ENCODE peak calls at places on chromosomes 6 and 20, in six cellular contexts. U, A, X, R, S and H are unnamed samples.

GRCh38 chr20:59190509-59190908 is 26.9 kb downstream of the ZNF831 start:
- DNase-seq in U (no peak), A (no peak), X (no peak), R (no peak), S (no peak), H (no peak)

GRCh38 chr6:153673214-153673613 is 365.8 kb upstream of the OPRM1 start:
- DNase-seq in U (no peak), A (no peak), X (no peak), R (no peak), S (no peak), H (no peak)

GRCh38 chr20:33791959-33792597 is 19.1 kb upstream of the CHMP4B start:
- DNase-seq in U (no peak), A (peak; percentile 30), X (no peak), R (peak; percentile 48), S (peak; percentile 43), H (no peak)

GRCh38 chr6:128725271-128726233 is 157.4 kb upstream of the LAMA2 start:
- DNase-seq in U (peak; percentile 28), A (no peak), X (no peak), R (peak; percentile 53), S (peak; percentile 28), H (no peak)

GRCh38 chr6:140045116-140045515 is 670.7 kb upstream of the CITED2 start:
- DNase-seq in U (no peak), A (no peak), X (no peak), R (no peak), S (no peak), H (no peak)

GRCh38 chr6:54192993-54193392 is 81.8 kb downstream of the MLIP start:
- DNase-seq in U (no peak), A (no peak), X (no peak), R (no peak), S (no peak), H (no peak)

GRCh38 chr20:50501970-50502745 is 8.0 kb upstream of the PTPN1 start:
- DNase-seq in U (peak; percentile 38), A (no peak), X (no peak), R (no peak), S (no peak), H (no peak)

GRCh38 chr6:20916081-20916480 is 381.8 kb downstream of the CDKAL1 start:
- DNase-seq in U (no peak), A (no peak), X (no peak), R (no peak), S (no peak), H (no peak)

GRCh38 chr20:10131612-10132345 is 86.9 kb upstream of the SNAP25 start:
- DNase-seq in U (peak; percentile 81), A (no peak), X (peak; percentile 61), R (peak; percentile 56), S (peak; percentile 63), H (no peak)

GRCh38 chr20:33838035-33838864 is 27.1 kb downstream of the CHMP4B start:
- DNase-seq in U (no peak), A (no peak), X (no peak), R (peak; percentile 5), S (no peak), H (no peak)

GRCh38 chr6:75856902-75857301 is 107.9 kb downstream of the MYO6 start:
- DNase-seq in U (no peak), A (no peak), X (no peak), R (no peak), S (no peak), H (no peak)

GRCh38 chr20:60262967-60263603 is 304.9 kb downstream of the CDH26 start:
- DNase-seq in U (no peak), A (peak; percentile 12), X (no peak), R (peak; percentile 72), S (no peak), H (no peak)

GRCh38 chr20:507933-508332 is 35.7 kb downstream of the CSNK2A1 start:
- DNase-seq in U (no peak), A (no peak), X (no peak), R (no peak), S (no peak), H (no peak)

GRCh38 chr20:3316131-3316530 is 77.1 kb upstream of the SLC4A11 start:
- DNase-seq in U (no peak), A (no peak), X (no peak), R (no peak), S (peak; percentile 9), H (no peak)

GRCh38 chr6:54074109-54074508 is 37.1 kb upstream of the MLIP start:
- DNase-seq in U (no peak), A (no peak), X (no peak), R (no peak), S (no peak), H (no peak)

GRCh38 chr6:151021878-151022277 is 156.4 kb downstream of the MTHFD1L start:
- DNase-seq in U (no peak), A (no peak), X (no peak), R (no peak), S (no peak), H (no peak)

GRCh38 chr6:1838604-1839003 is 228.9 kb downstream of the FOXC1 start:
- DNase-seq in U (no peak), A (no peak), X (no peak), R (no peak), S (no peak), H (no peak)

GRCh38 chr6:159844737-159845645 is 44.9 kb downstream of the PNLDC1 start:
- DNase-seq in U (no peak), A (no peak), X (no peak), R (no peak), S (no peak), H (no peak)

GRCh38 chr6:111105578-111105977 is 18.3 kb downstream of the SLC16A10 start:
- DNase-seq in U (peak; percentile 35), A (no peak), X (peak; percentile 62), R (peak; percentile 86), S (peak; percentile 75), H (peak; percentile 44)

GRCh38 chr6:53718597-53719460 is 53.3 kb upstream of the KLHL31 start:
- DNase-seq in U (no peak), A (peak; percentile 27), X (peak; percentile 63), R (peak; percentile 80), S (peak; percentile 63), H (peak; percentile 31)